ENCODE peak calls at places on chromosomes 4 and X, in nine cellular contexts. W is suprapubic skin, H is hepatocyte, E is astrocyte, L is pancreas, Y is OCI-LY7, R is lung, U is left ventricle myocardium inferior, S is upper lobe of right lung. B is an unnamed sample.

GRCh38 chrX:136708348-136708747 is 60.4 kb downstream of the CD40LG start:
- DNase-seq in W (no peak), H (no peak), E (no peak), L (no peak), Y (peak; percentile 14), R (no peak), U (no peak), S (no peak), B (no peak)

GRCh38 chrX:71103110-71103983 is 3.2 kb downstream of the CXorf65 start:
- DNase-seq in W (no peak), H (peak; percentile 45), E (no peak), L (no peak), Y (peak; percentile 60), R (no peak), U (no peak), S (no peak), B (no peak)

GRCh38 chr4:161931089-161931488 is 232.7 kb downstream of the FSTL5 start:
- DNase-seq in W (no peak), H (no peak), E (no peak), L (no peak), Y (no peak), R (no peak), U (no peak), S (no peak), B (no peak)

GRCh38 chr4:26151615-26152014 is 169.2 kb upstream of the RBPJ start:
- DNase-seq in W (no peak), H (no peak), E (peak; percentile 65), L (no peak), Y (no peak), R (no peak), U (peak; percentile 44), S (no peak), B (no peak)

GRCh38 chrX:154546354-154547244 is at the start of gene G6PD:
- DNase-seq in W (no peak), H (peak; percentile 84), E (no peak), L (no peak), Y (peak; percentile 87), R (peak; percentile 73), U (peak; percentile 74), S (no peak), B (no peak)

GRCh38 chr4:114600066-114600552 is 1.5 kb downstream of the UGT8 start:
- DNase-seq in W (no peak), H (no peak), E (no peak), L (no peak), Y (peak; percentile 39), R (no peak), U (no peak), S (no peak), B (no peak)

GRCh38 chr4:8775121-8775520 is 96.5 kb downstream of the HMX1 start:
- DNase-seq in W (no peak), H (no peak), E (no peak), L (no peak), Y (no peak), R (no peak), U (no peak), S (no peak), B (no peak)

GRCh38 chr4:113052379-113052951 is 3.0 kb downstream of the ANK2 start:
- DNase-seq in W (no peak), H (no peak), E (peak; percentile 86), L (no peak), Y (no peak), R (no peak), U (no peak), S (no peak), B (no peak)

GRCh38 chr4:99362768-99363167 is 10.2 kb upstream of the ADH1C start:
- DNase-seq in W (no peak), H (no peak), E (no peak), L (no peak), Y (no peak), R (no peak), U (no peak), S (no peak), B (no peak)

GRCh38 chr4:88722276-88722780 is 24.7 kb upstream of the NAP1L5 start:
- DNase-seq in W (no peak), H (no peak), E (no peak), L (no peak), Y (no peak), R (no peak), U (peak; percentile 40), S (no peak), B (no peak)

GRCh38 chrX:17496407-17496806 is 121.4 kb downstream of the NHS start:
- DNase-seq in W (no peak), H (no peak), E (no peak), L (no peak), Y (no peak), R (no peak), U (no peak), S (no peak), B (no peak)

GRCh38 chr4:155891058-155891457 is 12.4 kb upstream of the TDO2 start:
- DNase-seq in W (no peak), H (no peak), E (peak; percentile 3), L (no peak), Y (no peak), R (no peak), U (no peak), S (no peak), B (no peak)

GRCh38 chr4:93648258-93648657 is 180.3 kb upstream of the ATOH1 start:
- DNase-seq in W (no peak), H (no peak), E (no peak), L (no peak), Y (no peak), R (no peak), U (no peak), S (no peak), B (no peak)

GRCh38 chr4:147586637-147587036 is 30.6 kb upstream of the TMEM184C start:
- DNase-seq in W (no peak), H (no peak), E (no peak), L (no peak), Y (no peak), R (no peak), U (no peak), S (no peak), B (no peak)

GRCh38 chr4:147599206-147599605 is 18.0 kb upstream of the TMEM184C start:
- DNase-seq in W (no peak), H (no peak), E (no peak), L (no peak), Y (no peak), R (no peak), U (no peak), S (no peak), B (no peak)

GRCh38 chr4:107913283-107913899 is 18.0 kb upstream of the CYP2U1 start:
- DNase-seq in W (no peak), H (peak; percentile 84), E (peak; percentile 32), L (no peak), Y (peak; percentile 75), R (peak; percentile 38), U (no peak), S (no peak), B (no peak)

GRCh38 chr4:184263910-184264732 is 46.4 kb upstream of the ENPP6 start:
- DNase-seq in W (peak; percentile 98), H (peak; percentile 94), E (peak; percentile 69), L (peak; percentile 92), Y (peak; percentile 97), R (peak; percentile 95), U (peak; percentile 92), S (peak; percentile 94), B (peak; percentile 56)

GRCh38 chr4:112170451-112170993 is 25.3 kb downstream of the FAM241A start:
- DNase-seq in W (no peak), H (peak; percentile 17), E (peak; percentile 68), L (no peak), Y (peak; percentile 38), R (no peak), U (no peak), S (no peak), B (no peak)

DNA sequence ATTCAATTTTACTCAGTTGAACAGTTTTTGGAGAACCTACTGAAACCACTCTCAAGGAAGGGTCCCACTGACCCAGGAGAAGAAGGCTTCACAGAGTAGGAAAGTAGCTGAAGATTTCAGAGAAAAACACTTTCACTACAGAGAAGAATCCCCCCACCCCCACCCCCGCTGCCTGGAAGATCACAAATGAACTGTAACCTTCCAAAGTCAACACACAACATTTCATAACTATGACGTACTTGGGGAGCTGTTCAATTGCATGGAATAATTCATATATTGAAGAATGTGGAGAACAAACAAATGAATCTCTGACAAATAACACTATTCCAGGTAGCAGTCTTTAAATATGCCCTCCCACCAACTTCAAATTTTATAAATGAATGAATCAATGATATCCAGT is 86.1 kb upstream of the STS start:
- DNase-seq in W (no peak), H (no peak), E (no peak), L (no peak), Y (no peak), R (no peak), U (no peak), S (no peak), B (no peak)
- TF ChIP-seq CTCF in W (no peak), H (no peak), E (no peak), L (no peak), Y (no peak), R (no peak), U (no peak), S (no peak), B (no peak)

GRCh38 chr4:150961566-150961965 is 53.5 kb downstream of the LRBA start:
- DNase-seq in W (no peak), H (no peak), E (no peak), L (no peak), Y (no peak), R (no peak), U (no peak), S (no peak), B (no peak)
- H3K9me3 ChIP-seq in W (peaks cover 3% of the 10 kb centered on the region), H (no peaks in the 10 kb centered on the region), E (no peaks in the 10 kb centered on the region), L (no peaks in the 10 kb centered on the region), Y (peaks cover 12% of the 10 kb centered on the region), R (no peaks in the 10 kb centered on the region), U (peaks cover 9% of the 10 kb centered on the region), S (no peaks in the 10 kb centered on the region), B (no peaks in the 10 kb centered on the region)

GRCh38 chr4:140643571-140644055 is 74.9 kb upstream of the UCP1 start:
- DNase-seq in W (no peak), H (no peak), E (no peak), L (peak; percentile 69), Y (no peak), R (no peak), U (no peak), S (no peak), B (no peak)
- H3K4me1 ChIP-seq in W (no peaks in the 10 kb centered on the region), H (peaks cover 20% of the 10 kb centered on the region), E (no peaks in the 10 kb centered on the region), L (no peaks in the 10 kb centered on the region), Y (peaks cover 10% of the 10 kb centered on the region), R (peaks cover 1% of the 10 kb centered on the region), U (peaks cover 23% of the 10 kb centered on the region), S (no peaks in the 10 kb centered on the region), B (no peaks in the 10 kb centered on the region)

GRCh38 chr4:72500214-72500613 is 68.8 kb downstream of the ADAMTS3 start:
- DNase-seq in W (no peak), H (no peak), E (no peak), L (no peak), Y (no peak), R (no peak), U (no peak), S (no peak), B (no peak)

GRCh38 chr4:72507167-72507566 is 61.9 kb downstream of the ADAMTS3 start:
- DNase-seq in W (no peak), H (no peak), E (no peak), L (no peak), Y (no peak), R (no peak), U (no peak), S (no peak), B (no peak)

DNA sequence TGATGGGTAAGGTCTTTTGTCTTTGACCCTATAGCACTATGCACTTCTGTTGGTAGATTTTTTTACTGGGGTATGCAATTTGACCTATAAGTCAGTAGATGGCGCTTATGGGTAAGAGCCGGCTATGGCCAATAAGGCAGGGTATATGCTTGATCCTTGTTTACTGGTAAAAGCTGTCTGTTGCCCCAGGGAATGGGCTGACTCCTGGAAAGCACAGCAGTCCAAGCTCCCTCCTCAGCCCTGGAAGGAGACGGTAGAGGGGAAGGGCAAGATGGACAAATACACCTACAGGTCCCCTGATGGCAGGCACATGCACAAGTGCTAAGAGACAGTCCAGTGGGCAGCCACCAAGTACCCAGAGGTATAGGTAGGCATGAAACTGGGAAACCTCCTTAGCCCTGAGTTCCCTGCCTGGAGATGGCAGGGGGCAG is 63.7 kb downstream of the ADAMTS3 start:
- DNase-seq in W (no peak), H (peak; percentile 63), E (peak; percentile 39), L (peak; percentile 15), Y (peak; percentile 37), R (no peak), U (no peak), S (no peak), B (no peak)
- TF ChIP-seq CTCF in W (peak; percentile 28), H (peak; percentile 65), E (peak; percentile 76), L (peak; percentile 41), Y (peak; percentile 84), R (peak; percentile 50), U (peak; percentile 78), S (peak; percentile 75), B (peak; percentile 69)

B was measured in esophagus squamous epithelium.